ENCODE peak calls at places on chromosomes 2 and 18, in nine cellular contexts. U is cortex of kidney; D is D341Med; X is midbrain; S is stimulated activated CD8-positive, alpha-beta memory T cell treated with anti-CD3 and anti-CD28 coated beads, Interleukin-7, amount 100 ng/mL, for 24 hours; A is Ammon's horn; E is HCT116; B is activated CD4-positive, alpha-beta T cell treated with anti-CD3 and anti-CD28 coated beads, Interleukin-2, amount 50 U/mL, for 48 hours; Q is amniotic stem cell. T is an unnamed sample.

GRCh38 chr2:118312963-118313756 is 224.9 kb downstream of the INSIG2 start:
- DNase-seq in D (no peak), B (no peak), X (no peak), S (no peak), E (no peak), A (no peak), U (no peak), Q (no peak), T (no peak)

GRCh38 chr2:122139739-122140138 is 384.3 kb downstream of the TSN start:
- DNase-seq in Q (no peak), U (no peak), X (no peak), D (no peak), S (no peak), B (no peak), E (no peak), A (no peak), T (no peak)

GRCh38 chr18:57585421-57585820 is 1.1 kb downstream of the FECH start:
- DNase-seq in X (peak; percentile 55), D (no peak), B (no peak), S (no peak), U (no peak), Q (no peak), A (peak; percentile 76), E (no peak), T (no peak)

GRCh38 chr2:70655786-70656185 is 102.2 kb upstream of the TGFA start:
- DNase-seq in X (no peak), B (no peak), D (no peak), Q (no peak), E (no peak), U (no peak), S (no peak), A (no peak), T (no peak)

GRCh38 chr2:18362696-18363095 is 197.8 kb downstream of the RDH14 start:
- DNase-seq in X (no peak), Q (no peak), B (no peak), E (no peak), S (no peak), D (no peak), U (no peak), A (no peak), T (no peak)

GRCh38 chr2:28751956-28752607 is 452 bp downstream of the PPP1CB start:
- DNase-seq in X (peak; percentile 59), U (no peak), S (no peak), B (peak; percentile 45), E (no peak), Q (no peak), D (no peak), A (peak; percentile 55), T (peak; percentile 34)

GRCh38 chr2:233972941-233973575 is 55.9 kb downstream of the TRPM8 start:
- DNase-seq in S (no peak), X (no peak), Q (no peak), E (no peak), A (no peak), B (no peak), U (no peak), D (no peak), T (no peak)

GRCh38 chr18:51427012-51427411 is 229.5 kb upstream of the MEX3C start:
- DNase-seq in D (no peak), U (no peak), A (no peak), B (no peak), S (no peak), Q (no peak), X (no peak), E (no peak), T (no peak)

GRCh38 chr2:151658081-151658480 is 76.2 kb downstream of the NEB start:
- DNase-seq in Q (no peak), U (no peak), A (no peak), S (no peak), D (no peak), B (no peak), E (no peak), X (no peak), T (no peak)

GRCh38 chr2:140998577-140998976 is 1132.2 kb downstream of the LRP1B start:
- DNase-seq in X (no peak), A (no peak), U (no peak), Q (no peak), D (no peak), S (no peak), E (no peak), B (no peak), T (no peak)

GRCh38 chr2:190812506-190813294 is 67.9 kb upstream of the GLS start:
- DNase-seq in X (no peak), B (no peak), D (no peak), S (no peak), Q (no peak), U (no peak), A (no peak), E (no peak), T (no peak)

GRCh38 chr2:33371304-33372090 is 105.0 kb upstream of the RASGRP3 start:
- DNase-seq in Q (no peak), A (peak; percentile 26), U (no peak), S (no peak), E (no peak), X (peak; percentile 45), D (no peak), B (no peak), T (no peak)

GRCh38 chr18:27270508-27270907 is 85.4 kb upstream of the CHST9 start:
- DNase-seq in U (no peak), D (no peak), E (no peak), X (no peak), S (no peak), Q (no peak), A (no peak), B (no peak), T (no peak)

GRCh38 chr18:48928787-48929186 is 22.0 kb downstream of the SMAD7 start:
- DNase-seq in B (peak; percentile 79), D (peak; percentile 54), X (peak; percentile 70), U (no peak), S (peak; percentile 39), E (no peak), A (peak; percentile 91), Q (no peak), T (no peak)

GRCh38 chr2:163737169-163737439 is 1.3 kb upstream of the FIGN start:
- DNase-seq in D (no peak), S (no peak), A (no peak), B (no peak), E (no peak), U (no peak), X (no peak), Q (no peak), T (no peak)

GRCh38 chr2:32947484-32948143 is 861 bp downstream of the LTBP1 start:
- DNase-seq in E (no peak), Q (peak; percentile 8), D (peak; percentile 74), S (no peak), U (no peak), A (no peak), B (peak; percentile 37), X (no peak), T (peak; percentile 65)

GRCh38 chr2:229815858-229816257 is 101.5 kb upstream of the DNER start:
- DNase-seq in B (no peak), E (peak; percentile 3), A (no peak), D (no peak), S (no peak), Q (peak; percentile 40), U (no peak), X (no peak), T (no peak)

GRCh38 chr18:79952457-79952995 is 1.1 kb upstream of the SLC66A2 start:
- DNase-seq in A (no peak), D (peak; percentile 45), S (no peak), B (no peak), X (no peak), E (no peak), Q (no peak), U (no peak), T (no peak)

GRCh38 chr2:237184192-237184922 is 98.7 kb downstream of the COPS8 start:
- DNase-seq in Q (no peak), U (no peak), S (no peak), B (no peak), E (peak; percentile 59), A (no peak), X (no peak), D (no peak), T (no peak)

GRCh38 chr18:44895176-44895798 is 214.6 kb downstream of the SETBP1 start:
- DNase-seq in A (peak; percentile 65), Q (no peak), U (no peak), X (peak; percentile 28), B (peak; percentile 55), S (peak; percentile 4), E (no peak), D (peak; percentile 78), T (peak; percentile 67)

GRCh38 chr2:46328316-46328715 is 31.1 kb downstream of the EPAS1 start:
- DNase-seq in B (no peak), A (no peak), E (no peak), S (no peak), D (no peak), Q (no peak), U (no peak), X (no peak), T (no peak)

GRCh38 chr2:235059161-235059560 is 107.3 kb downstream of the SH3BP4 start:
- DNase-seq in D (no peak), B (no peak), E (no peak), Q (no peak), A (no peak), X (no peak), S (no peak), U (no peak), T (no peak)

GRCh38 chr2:224220581-224221255 is 181.2 kb downstream of the FAM124B start:
- DNase-seq in S (no peak), D (no peak), Q (peak; percentile 6), U (no peak), E (no peak), X (no peak), A (no peak), B (no peak), T (no peak)

GRCh38 chr18:68922392-68922791 is 124.5 kb downstream of the CCDC102B start:
- DNase-seq in S (no peak), B (no peak), E (no peak), A (no peak), Q (no peak), D (no peak), X (no peak), U (no peak), T (no peak)

GRCh38 chr18:36212301-36212977 is 25.1 kb downstream of the MOCOS start:
- DNase-seq in S (no peak), D (peak; percentile 31), A (peak; percentile 16), X (no peak), B (no peak), E (no peak), U (no peak), Q (no peak), T (no peak)

GRCh38 chr2:51734115-51734514 is 702.2 kb upstream of the NRXN1 start:
- DNase-seq in U (no peak), D (no peak), Q (no peak), X (no peak), A (no peak), E (no peak), S (no peak), B (no peak), T (no peak)

GRCh38 chr2:120066708-120067547 is 54.1 kb downstream of the EPB41L5 start:
- DNase-seq in U (no peak), S (no peak), X (no peak), Q (no peak), E (no peak), D (no peak), A (peak; percentile 2), B (no peak), T (no peak)

GRCh38 chr2:187008111-187008510 is 159.1 kb upstream of the ZSWIM2 start:
- DNase-seq in A (no peak), U (no peak), Q (no peak), B (no peak), X (no peak), D (no peak), E (no peak), S (no peak), T (no peak)

GRCh38 chr18:8780227-8780626 is 74.9 kb downstream of the MTCL1 start:
- DNase-seq in D (no peak), U (no peak), X (no peak), E (no peak), A (no peak), B (no peak), Q (no peak), S (no peak), T (no peak)

GRCh38 chr2:88824951-88825350 is 133.5 kb downstream of the RPIA start:
- DNase-seq in S (no peak), U (no peak), D (no peak), E (no peak), B (no peak), Q (no peak), X (no peak), A (no peak), T (no peak)

GRCh38 chr2:144468823-144469595 is 50.9 kb downstream of the ZEB2 start:
- DNase-seq in X (no peak), E (no peak), A (no peak), U (no peak), Q (no peak), S (no peak), D (no peak), B (no peak), T (no peak)

T was measured in WERI-Rb-1.